ENCODE peak calls at places on chromosomes 13 and 19, in seven cellular contexts. One of them, this sample, is unnamed.

GRCh38 chr19:44280916-44281315 is 21.2 kb downstream of the ZNF233 start:
- DNase-seq in tibial nerve: no peak
- DNase-seq in AG09309: no peak
- DNase-seq in fibroblast of mammary gland: no peak
- DNase-seq in nephron progenitor cell: no peak
- DNase-seq in LNCaP clone FGC: no peak
- DNase-seq in CD4-positive, alpha-beta T cell: no peak
- DNase-seq in this sample: no peak

GRCh38 chr13:62320129-62320724 is 904.6 kb upstream of the PCDH20 start:
- DNase-seq in tibial nerve: no peak
- DNase-seq in AG09309: no peak
- DNase-seq in fibroblast of mammary gland: peak
- DNase-seq in nephron progenitor cell: no peak
- DNase-seq in LNCaP clone FGC: peak
- DNase-seq in CD4-positive, alpha-beta T cell: no peak
- DNase-seq in this sample: peak

GRCh38 chr13:40809471-40809870 is 20.1 kb downstream of the SLC25A15 start:
- DNase-seq in tibial nerve: no peak
- DNase-seq in AG09309: no peak
- DNase-seq in fibroblast of mammary gland: no peak
- DNase-seq in nephron progenitor cell: no peak
- DNase-seq in LNCaP clone FGC: no peak
- DNase-seq in CD4-positive, alpha-beta T cell: no peak
- DNase-seq in this sample: no peak

GRCh38 chr13:21478881-21479808 is 20.0 kb upstream of the ZDHHC20 start:
- DNase-seq in tibial nerve: no peak
- DNase-seq in AG09309: peak
- DNase-seq in fibroblast of mammary gland: peak
- DNase-seq in nephron progenitor cell: peak
- DNase-seq in LNCaP clone FGC: no peak
- DNase-seq in CD4-positive, alpha-beta T cell: peak
- DNase-seq in this sample: peak

GRCh38 chr13:39965309-39965708 is 309.8 kb downstream of the COG6 start:
- DNase-seq in tibial nerve: no peak
- DNase-seq in AG09309: no peak
- DNase-seq in fibroblast of mammary gland: no peak
- DNase-seq in nephron progenitor cell: no peak
- DNase-seq in LNCaP clone FGC: no peak
- DNase-seq in CD4-positive, alpha-beta T cell: no peak
- DNase-seq in this sample: no peak

GRCh38 chr13:98083507-98083906 is 59.4 kb upstream of the FARP1 start:
- DNase-seq in tibial nerve: no peak
- DNase-seq in AG09309: peak
- DNase-seq in fibroblast of mammary gland: peak
- DNase-seq in nephron progenitor cell: no peak
- DNase-seq in LNCaP clone FGC: no peak
- DNase-seq in CD4-positive, alpha-beta T cell: no peak
- DNase-seq in this sample: no peak

GRCh38 chr19:10836478-10837325 is 690 bp upstream of the TMED1 start:
- DNase-seq in tibial nerve: peak
- DNase-seq in AG09309: no peak
- DNase-seq in fibroblast of mammary gland: peak
- DNase-seq in nephron progenitor cell: peak
- DNase-seq in LNCaP clone FGC: peak
- DNase-seq in CD4-positive, alpha-beta T cell: peak
- DNase-seq in this sample: peak

GRCh38 chr13:99228737-99229691 is 28.4 kb downstream of the UBAC2 start:
- DNase-seq in tibial nerve: no peak
- DNase-seq in AG09309: peak
- DNase-seq in fibroblast of mammary gland: peak
- DNase-seq in nephron progenitor cell: no peak
- DNase-seq in LNCaP clone FGC: no peak
- DNase-seq in CD4-positive, alpha-beta T cell: no peak
- DNase-seq in this sample: peak

GRCh38 chr13:112928958-112929777 is 39.8 kb upstream of the MCF2L start:
- DNase-seq in tibial nerve: no peak
- DNase-seq in AG09309: no peak
- DNase-seq in fibroblast of mammary gland: peak
- DNase-seq in nephron progenitor cell: no peak
- DNase-seq in LNCaP clone FGC: no peak
- DNase-seq in CD4-positive, alpha-beta T cell: no peak
- DNase-seq in this sample: no peak

GRCh38 chr13:110340812-110341444 is 33.8 kb downstream of the COL4A2 start:
- DNase-seq in tibial nerve: peak
- DNase-seq in AG09309: no peak
- DNase-seq in fibroblast of mammary gland: peak
- DNase-seq in nephron progenitor cell: peak
- DNase-seq in LNCaP clone FGC: no peak
- DNase-seq in CD4-positive, alpha-beta T cell: peak
- DNase-seq in this sample: peak

GRCh38 chr13:98977568-98978270 is at the start of gene DOCK9:
- DNase-seq in tibial nerve: peak
- DNase-seq in AG09309: no peak
- DNase-seq in fibroblast of mammary gland: peak
- DNase-seq in nephron progenitor cell: peak
- DNase-seq in LNCaP clone FGC: no peak
- DNase-seq in CD4-positive, alpha-beta T cell: no peak
- DNase-seq in this sample: no peak

GRCh38 chr19:4294389-4294788 is 7.8 kb downstream of the TMIGD2 start:
- DNase-seq in tibial nerve: no peak
- DNase-seq in AG09309: no peak
- DNase-seq in fibroblast of mammary gland: no peak
- DNase-seq in nephron progenitor cell: no peak
- DNase-seq in LNCaP clone FGC: no peak
- DNase-seq in CD4-positive, alpha-beta T cell: no peak
- DNase-seq in this sample: no peak

GRCh38 chr19:30428281-30428680 is 56.1 kb downstream of the ZNF536 start:
- DNase-seq in tibial nerve: no peak
- DNase-seq in AG09309: no peak
- DNase-seq in fibroblast of mammary gland: no peak
- DNase-seq in nephron progenitor cell: no peak
- DNase-seq in LNCaP clone FGC: no peak
- DNase-seq in CD4-positive, alpha-beta T cell: no peak
- DNase-seq in this sample: no peak

GRCh38 chr13:50969691-50970090 is 60.1 kb downstream of the RNASEH2B start:
- DNase-seq in tibial nerve: no peak
- DNase-seq in AG09309: no peak
- DNase-seq in fibroblast of mammary gland: no peak
- DNase-seq in nephron progenitor cell: peak
- DNase-seq in LNCaP clone FGC: no peak
- DNase-seq in CD4-positive, alpha-beta T cell: no peak
- DNase-seq in this sample: no peak

GRCh38 chr13:108662528-108662927 is 33.1 kb downstream of the MYO16 start:
- DNase-seq in tibial nerve: no peak
- DNase-seq in AG09309: no peak
- DNase-seq in fibroblast of mammary gland: no peak
- DNase-seq in nephron progenitor cell: no peak
- DNase-seq in LNCaP clone FGC: no peak
- DNase-seq in CD4-positive, alpha-beta T cell: no peak
- DNase-seq in this sample: no peak

GRCh38 chr19:11881151-11881800 is 6.3 kb upstream of the ZNF69 start:
- DNase-seq in tibial nerve: no peak
- DNase-seq in AG09309: no peak
- DNase-seq in fibroblast of mammary gland: peak
- DNase-seq in nephron progenitor cell: peak
- DNase-seq in LNCaP clone FGC: peak
- DNase-seq in CD4-positive, alpha-beta T cell: peak
- DNase-seq in this sample: peak

GRCh38 chr13:113905942-113906341 is 42.1 kb upstream of the GAS6 start:
- DNase-seq in tibial nerve: no peak
- DNase-seq in AG09309: no peak
- DNase-seq in fibroblast of mammary gland: no peak
- DNase-seq in nephron progenitor cell: no peak
- DNase-seq in LNCaP clone FGC: no peak
- DNase-seq in CD4-positive, alpha-beta T cell: no peak
- DNase-seq in this sample: no peak

GRCh38 chr13:99871249-99871898 is 100.2 kb downstream of the ZIC5 start:
- DNase-seq in tibial nerve: no peak
- DNase-seq in AG09309: no peak
- DNase-seq in fibroblast of mammary gland: no peak
- DNase-seq in nephron progenitor cell: no peak
- DNase-seq in LNCaP clone FGC: no peak
- DNase-seq in CD4-positive, alpha-beta T cell: no peak
- DNase-seq in this sample: no peak

GRCh38 chr13:93144031-93144430 is 82.6 kb upstream of the GPC6 start:
- DNase-seq in tibial nerve: no peak
- DNase-seq in AG09309: no peak
- DNase-seq in fibroblast of mammary gland: no peak
- DNase-seq in nephron progenitor cell: no peak
- DNase-seq in LNCaP clone FGC: peak
- DNase-seq in CD4-positive, alpha-beta T cell: no peak
- DNase-seq in this sample: no peak

GRCh38 chr13:66348745-66349720 is 881.1 kb downstream of the PCDH9 start:
- DNase-seq in tibial nerve: no peak
- DNase-seq in AG09309: no peak
- DNase-seq in fibroblast of mammary gland: no peak
- DNase-seq in nephron progenitor cell: no peak
- DNase-seq in LNCaP clone FGC: no peak
- DNase-seq in CD4-positive, alpha-beta T cell: no peak
- DNase-seq in this sample: no peak

GRCh38 chr13:84430441-84430840 is 548.2 kb upstream of the SLITRK1 start:
- DNase-seq in tibial nerve: no peak
- DNase-seq in AG09309: no peak
- DNase-seq in fibroblast of mammary gland: no peak
- DNase-seq in nephron progenitor cell: no peak
- DNase-seq in LNCaP clone FGC: peak
- DNase-seq in CD4-positive, alpha-beta T cell: no peak
- DNase-seq in this sample: no peak

GRCh38 chr19:49863935-49864320 is 3.4 kb downstream of the PNKP start:
- DNase-seq in tibial nerve: no peak
- DNase-seq in AG09309: no peak
- DNase-seq in fibroblast of mammary gland: no peak
- DNase-seq in nephron progenitor cell: no peak
- DNase-seq in LNCaP clone FGC: no peak
- DNase-seq in CD4-positive, alpha-beta T cell: no peak
- DNase-seq in this sample: no peak

GRCh38 chr19:49614096-49614857 is 23.3 kb downstream of the PRR12 start:
- DNase-seq in tibial nerve: no peak
- DNase-seq in AG09309: no peak
- DNase-seq in fibroblast of mammary gland: peak
- DNase-seq in nephron progenitor cell: no peak
- DNase-seq in LNCaP clone FGC: no peak
- DNase-seq in CD4-positive, alpha-beta T cell: no peak
- DNase-seq in this sample: no peak

DNA sequence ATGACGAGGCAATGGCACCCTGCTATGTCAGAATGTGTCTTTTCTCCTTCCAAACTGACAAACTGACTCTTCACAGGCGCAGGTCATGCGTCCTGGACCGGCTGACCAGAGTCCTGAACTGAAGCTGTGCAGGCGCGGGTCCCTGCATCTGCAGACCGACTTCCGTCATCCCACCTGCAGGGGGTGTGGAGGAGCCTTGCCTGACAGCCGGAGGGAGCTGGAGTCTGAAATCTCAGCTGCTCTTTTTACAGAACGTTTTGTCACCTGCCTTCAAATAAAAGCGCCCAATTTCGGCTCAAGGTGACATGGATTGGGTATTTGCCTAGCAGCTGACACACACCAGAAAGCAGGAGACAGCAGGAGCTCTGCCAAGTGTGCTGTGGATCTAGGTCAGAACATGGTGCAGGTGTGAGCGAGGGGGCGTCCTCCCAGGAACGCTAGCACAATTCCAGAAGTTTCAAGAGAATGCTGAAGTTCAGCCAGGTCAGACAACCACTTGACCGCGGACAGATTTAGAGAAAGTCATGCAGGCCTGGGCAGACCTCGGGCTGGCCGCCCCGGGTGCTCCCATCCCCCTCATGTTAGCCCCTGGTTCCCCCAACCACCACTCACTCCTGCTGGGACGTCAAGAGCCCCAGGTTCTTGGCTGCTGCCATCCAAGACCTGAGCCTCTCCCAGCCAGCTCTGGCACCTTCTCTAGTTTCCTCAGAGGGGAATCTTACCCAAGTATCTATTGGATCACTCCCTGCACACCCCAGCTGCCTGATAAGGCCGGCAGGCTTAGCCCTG is 32.8 kb downstream of the ELL start:
- DNase-seq in tibial nerve: no peak
- DNase-seq in AG09309: no peak
- DNase-seq in fibroblast of mammary gland: no peak
- DNase-seq in nephron progenitor cell: peak
- DNase-seq in LNCaP clone FGC: peak
- DNase-seq in CD4-positive, alpha-beta T cell: no peak
- DNase-seq in this sample: no peak
- TF ChIP-seq CTCF in tibial nerve: no peak
- TF ChIP-seq CTCF in AG09309: peak
- TF ChIP-seq CTCF in fibroblast of mammary gland: peak
- TF ChIP-seq CTCF in nephron progenitor cell: peak
- TF ChIP-seq CTCF in LNCaP clone FGC: peak
- TF ChIP-seq CTCF in CD4-positive, alpha-beta T cell: no peak
- TF ChIP-seq CTCF in this sample: peak

GRCh38 chr19:5339950-5340636 is 519 bp downstream of the PTPRS start:
- DNase-seq in tibial nerve: no peak
- DNase-seq in AG09309: no peak
- DNase-seq in fibroblast of mammary gland: no peak
- DNase-seq in nephron progenitor cell: peak
- DNase-seq in LNCaP clone FGC: no peak
- DNase-seq in CD4-positive, alpha-beta T cell: no peak
- DNase-seq in this sample: no peak
- TF ChIP-seq CTCF in tibial nerve: no peak
- TF ChIP-seq CTCF in AG09309: no peak
- TF ChIP-seq CTCF in fibroblast of mammary gland: no peak
- TF ChIP-seq CTCF in nephron progenitor cell: no peak
- TF ChIP-seq CTCF in LNCaP clone FGC: peak
- TF ChIP-seq CTCF in CD4-positive, alpha-beta T cell: no peak
- TF ChIP-seq CTCF in this sample: no peak

GRCh38 chr13:106234656-106235055 is 300.8 kb downstream of the EFNB2 start:
- DNase-seq in tibial nerve: no peak
- DNase-seq in AG09309: no peak
- DNase-seq in fibroblast of mammary gland: no peak
- DNase-seq in nephron progenitor cell: no peak
- DNase-seq in LNCaP clone FGC: no peak
- DNase-seq in CD4-positive, alpha-beta T cell: no peak
- DNase-seq in this sample: no peak
- TF ChIP-seq CTCF in tibial nerve: no peak
- TF ChIP-seq CTCF in AG09309: no peak
- TF ChIP-seq CTCF in fibroblast of mammary gland: no peak
- TF ChIP-seq CTCF in nephron progenitor cell: no peak
- TF ChIP-seq CTCF in LNCaP clone FGC: no peak
- TF ChIP-seq CTCF in CD4-positive, alpha-beta T cell: no peak
- TF ChIP-seq CTCF in this sample: no peak

GRCh38 chr13:32642316-32642715 is 56.1 kb downstream of the PDS5B start:
- DNase-seq in tibial nerve: no peak
- DNase-seq in AG09309: no peak
- DNase-seq in fibroblast of mammary gland: no peak
- DNase-seq in nephron progenitor cell: no peak
- DNase-seq in LNCaP clone FGC: no peak
- DNase-seq in CD4-positive, alpha-beta T cell: no peak
- DNase-seq in this sample: no peak

GRCh38 chr13:32642858-32643257 is 56.6 kb downstream of the PDS5B start:
- DNase-seq in tibial nerve: no peak
- DNase-seq in AG09309: no peak
- DNase-seq in fibroblast of mammary gland: no peak
- DNase-seq in nephron progenitor cell: no peak
- DNase-seq in LNCaP clone FGC: no peak
- DNase-seq in CD4-positive, alpha-beta T cell: no peak
- DNase-seq in this sample: no peak

GRCh38 chr13:32636711-32637110 is 50.5 kb downstream of the PDS5B start:
- DNase-seq in tibial nerve: no peak
- DNase-seq in AG09309: no peak
- DNase-seq in fibroblast of mammary gland: no peak
- DNase-seq in nephron progenitor cell: no peak
- DNase-seq in LNCaP clone FGC: no peak
- DNase-seq in CD4-positive, alpha-beta T cell: no peak
- DNase-seq in this sample: no peak

GRCh38 chr13:32638739-32639138 is 52.5 kb downstream of the PDS5B start:
- DNase-seq in tibial nerve: no peak
- DNase-seq in AG09309: no peak
- DNase-seq in fibroblast of mammary gland: no peak
- DNase-seq in nephron progenitor cell: no peak
- DNase-seq in LNCaP clone FGC: no peak
- DNase-seq in CD4-positive, alpha-beta T cell: no peak
- DNase-seq in this sample: no peak

GRCh38 chr13:32639502-32640105 is 53.4 kb downstream of the PDS5B start:
- DNase-seq in tibial nerve: peak
- DNase-seq in AG09309: peak
- DNase-seq in fibroblast of mammary gland: peak
- DNase-seq in nephron progenitor cell: peak
- DNase-seq in LNCaP clone FGC: no peak
- DNase-seq in CD4-positive, alpha-beta T cell: peak
- DNase-seq in this sample: peak
- TF ChIP-seq CTCF in tibial nerve: peak
- TF ChIP-seq CTCF in AG09309: peak
- TF ChIP-seq CTCF in fibroblast of mammary gland: peak
- TF ChIP-seq CTCF in nephron progenitor cell: peak
- TF ChIP-seq CTCF in LNCaP clone FGC: peak
- TF ChIP-seq CTCF in CD4-positive, alpha-beta T cell: peak
- TF ChIP-seq CTCF in this sample: peak

This sample was measured in GM10248.